ENCODE peak calls at places on chromosome 12, in five cellular contexts. J is colonic mucosa, U is dorsolateral prefrontal cortex, X is fibroblast of lung, T is fibroblast of the aortic adventitia. P is an unnamed sample.

GRCh38 chr12:57258977-57259970 is 8.3 kb upstream of the STAC3 start:
- DNase-seq in J (no peak), U (no peak), X (peak; percentile 44), T (peak; percentile 95), P (no peak)

GRCh38 chr12:56839489-56840442 is 76.6 kb downstream of the HSD17B6 start:
- DNase-seq in J (peak; percentile 53), U (peak; percentile 44), X (peak; percentile 33), T (peak; percentile 41), P (no peak)

GRCh38 chr12:19779393-19780056 is 340.2 kb downstream of the AEBP2 start:
- DNase-seq in J (no peak), U (no peak), X (no peak), T (peak; percentile 54), P (no peak)

GRCh38 chr12:124445121-124445718 is 122.2 kb downstream of the NCOR2 start:
- DNase-seq in J (no peak), U (no peak), X (no peak), T (no peak), P (no peak)

GRCh38 chr12:43277630-43278267 is 274.3 kb downstream of the ADAMTS20 start:
- DNase-seq in J (no peak), U (no peak), X (peak; percentile 40), T (peak; percentile 56), P (no peak)

GRCh38 chr12:1920436-1920835 is 2.0 kb upstream of the CACNA2D4 start:
- DNase-seq in J (peak; percentile 12), U (no peak), X (no peak), T (no peak), P (no peak)

GRCh38 chr12:104602426-104602825 is 145.7 kb downstream of the CHST11 start:
- DNase-seq in J (no peak), U (no peak), X (no peak), T (no peak), P (no peak)

GRCh38 chr12:57983150-57983857 is 41.9 kb downstream of the ATP23 start:
- DNase-seq in J (peak; percentile 26), U (no peak), X (peak; percentile 79), T (peak; percentile 78), P (no peak)

GRCh38 chr12:585062-586061 is 77.9 kb downstream of the NINJ2 start:
- DNase-seq in J (no peak), U (peak; percentile 10), X (no peak), T (no peak), P (no peak)

GRCh38 chr12:98939350-98939749 is 294.3 kb downstream of the APAF1 start:
- DNase-seq in J (no peak), U (no peak), X (peak; percentile 43), T (peak; percentile 50), P (no peak)

GRCh38 chr12:48454675-48455074 is 17.7 kb upstream of the ANP32D start:
- DNase-seq in J (no peak), U (no peak), X (no peak), T (peak; percentile 66), P (no peak)

GRCh38 chr12:32647275-32647674 is 31.8 kb upstream of the DNM1L start:
- DNase-seq in J (no peak), U (no peak), X (no peak), T (peak; percentile 10), P (no peak)

GRCh38 chr12:119704065-119704747 is 36.3 kb downstream of the PRKAB1 start:
- DNase-seq in J (no peak), U (no peak), X (peak; percentile 20), T (peak; percentile 21), P (no peak)

GRCh38 chr12:4006743-4007142 is 133.5 kb upstream of the PARP11 start:
- DNase-seq in J (no peak), U (no peak), X (no peak), T (no peak), P (no peak)

GRCh38 chr12:9341260-9341585 is 133.0 kb upstream of the PZP start:
- DNase-seq in J (no peak), U (no peak), X (no peak), T (no peak), P (no peak)

GRCh38 chr12:11981174-11981733 is 89.5 kb upstream of the BCL2L14 start:
- DNase-seq in J (no peak), U (no peak), X (no peak), T (peak; percentile 7), P (no peak)
- TF ChIP-seq CTCF in J (no peak), U (no peak), X (no peak), T (no peak), P (no peak)

GRCh38 chr12:85949253-85949652 is 75.2 kb downstream of the NTS start:
- DNase-seq in J (no peak), U (no peak), X (no peak), T (no peak), P (no peak)

GRCh38 chr12:85951823-85952222 is 77.7 kb downstream of the NTS start:
- DNase-seq in J (no peak), U (no peak), X (peak; percentile 42), T (peak; percentile 51), P (no peak)

DNA sequence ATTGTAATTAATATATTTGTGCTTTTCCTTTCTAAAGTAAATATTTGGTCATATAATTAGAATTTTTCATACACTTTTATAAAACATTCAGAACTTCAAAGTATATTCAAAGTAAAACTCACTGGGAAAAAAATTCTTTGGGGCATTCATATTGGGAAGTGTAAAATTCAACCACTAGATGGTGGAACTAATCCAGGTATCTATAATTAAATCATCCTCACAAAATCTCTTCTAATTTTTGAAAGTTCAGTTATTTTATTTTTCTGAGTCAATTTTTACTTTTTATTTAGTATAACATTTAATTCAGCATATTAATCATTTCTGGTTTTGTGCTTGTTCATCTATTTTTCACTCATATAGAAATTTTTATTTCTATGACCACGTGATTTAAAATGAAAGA is 81.0 kb downstream of the NTS start:
- DNase-seq in J (no peak), U (no peak), X (peak; percentile 42), T (peak; percentile 35), P (no peak)
- TF ChIP-seq CTCF in J (no peak), U (no peak), X (no peak), T (peak; percentile 32), P (no peak)

DNA sequence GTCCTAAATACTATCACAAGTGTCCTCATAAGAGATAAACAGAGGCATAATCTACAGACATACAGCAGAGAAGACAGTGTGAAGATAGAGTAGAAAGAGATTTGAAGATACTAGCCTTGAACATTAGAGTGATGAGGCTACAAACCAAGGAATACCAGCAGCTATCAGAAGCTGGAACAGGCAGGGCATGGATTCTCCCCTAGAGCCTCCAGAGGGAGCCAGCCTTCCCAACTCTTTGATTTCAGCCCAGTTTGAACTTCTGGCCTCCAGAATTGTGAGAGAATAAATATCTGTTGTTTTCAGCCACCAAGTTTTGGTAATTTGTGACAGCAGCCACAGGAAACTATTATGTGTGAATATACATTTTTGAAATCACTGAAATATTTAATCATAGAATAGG is 47.2 kb downstream of the CCDC91 start:
- DNase-seq in J (no peak), U (no peak), X (no peak), T (no peak), P (no peak)
- TF ChIP-seq CTCF in J (no peak), U (no peak), X (no peak), T (no peak), P (no peak)

DNA sequence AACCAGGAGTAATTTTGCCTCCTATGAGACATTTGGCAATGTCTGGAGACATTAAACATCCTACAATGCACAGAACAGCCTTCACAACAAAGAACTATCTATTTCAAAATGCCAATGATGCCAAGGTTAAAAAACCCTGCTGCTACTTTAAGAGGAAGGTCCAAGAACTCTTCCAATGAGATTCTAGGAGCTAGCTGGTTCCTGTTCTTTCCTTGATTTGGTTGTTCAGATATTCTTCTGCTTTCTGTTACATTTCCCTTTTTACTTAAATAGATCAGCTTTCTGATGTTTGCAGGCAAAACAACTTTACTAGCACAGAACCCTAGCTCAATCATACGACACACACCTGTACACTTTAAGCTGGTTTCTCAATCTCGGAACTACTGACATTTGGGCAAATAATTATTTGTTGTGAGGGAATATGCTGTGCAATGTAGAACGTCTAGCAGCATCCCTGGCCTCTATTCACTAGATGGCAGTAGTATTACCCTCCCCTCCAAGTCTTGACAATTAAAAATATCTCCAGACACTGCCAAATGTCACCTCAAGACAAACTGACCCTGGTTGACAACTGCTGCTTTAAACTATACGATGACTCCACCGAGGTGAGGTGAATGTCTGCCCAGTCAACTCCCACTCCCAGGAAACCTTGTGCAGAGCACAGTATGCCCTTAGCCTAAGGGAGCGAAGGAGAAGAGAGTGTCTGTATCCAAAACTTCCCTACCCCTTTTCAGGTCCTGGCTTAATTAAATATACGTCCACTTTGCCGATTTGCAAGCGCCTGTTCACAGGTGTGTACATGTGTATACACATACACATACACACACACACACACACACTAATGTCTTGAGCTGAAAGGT is 4.4 kb downstream of the BLTP3B start:
- DNase-seq in J (no peak), U (no peak), X (peak; percentile 28), T (peak; percentile 24), P (no peak)
- TF ChIP-seq CTCF in J (no peak), U (peak; percentile 30), X (peak; percentile 23), T (peak; percentile 41), P (peak; percentile 34)